ENCODE peak calls at places on chromosomes 12 and 14, in four cellular contexts. P, W, S and V are unnamed samples.
A peak's percentile ranks its signal among the peaks of the same experiment; 100 is the strongest.

GRCh38 chr12:53098354-53098981 is 1.0 kb downstream of the IGFBP6 start:
- DNase-seq in P (peak; percentile 65), W (peak; percentile 92), S (no peak), V (peak; percentile 71)

GRCh38 chr12:105091495-105092206 is 7.4 kb upstream of the ALDH1L2 start:
- DNase-seq in S (no peak), W (no peak), P (no peak), V (no peak)

GRCh38 chr14:50573862-50574261 is 13.9 kb downstream of the ATL1 start:
- DNase-seq in S (no peak), P (no peak), W (no peak), V (no peak)

GRCh38 chr12:92139634-92140555 is 5.8 kb downstream of the BTG1 start:
- DNase-seq in S (no peak), W (peak; percentile 37), P (no peak), V (peak; percentile 57)

GRCh38 chr12:79233341-79233761 is 368.8 kb downstream of the SYT1 start:
- DNase-seq in P (peak; percentile 39), W (no peak), S (no peak), V (no peak)

GRCh38 chr12:65878540-65878939 is 54.3 kb downstream of the HMGA2 start:
- DNase-seq in P (no peak), W (peak; percentile 41), S (no peak), V (peak; percentile 20)

GRCh38 chr14:75247286-75247922 is 31.2 kb upstream of the FOS start:
- DNase-seq in P (peak; percentile 51), S (peak; percentile 77), W (no peak), V (no peak)

GRCh38 chr14:76501156-76501555 is 125.2 kb downstream of the ESRRB start:
- DNase-seq in S (no peak), P (no peak), W (no peak), V (no peak)

GRCh38 chr14:46290706-46291105 is 360.9 kb downstream of the RPL10L start:
- DNase-seq in P (no peak), S (no peak), W (no peak), V (no peak)

GRCh38 chr12:48815281-48816110 is 2.8 kb upstream of the CACNB3 start:
- DNase-seq in P (peak; percentile 92), S (peak; percentile 41), W (peak; percentile 88), V (peak; percentile 74)

GRCh38 chr12:1583421-1584078 is 10.8 kb downstream of the FBXL14 start:
- DNase-seq in W (peak; percentile 93), S (peak; percentile 72), P (peak; percentile 88), V (peak; percentile 70)

GRCh38 chr12:12439636-12440035 is 82.8 kb downstream of the BORCS5 start:
- DNase-seq in S (peak; percentile 87), P (no peak), W (peak; percentile 37), V (peak; percentile 78)

GRCh38 chr14:61426048-61426447 is 104.7 kb downstream of the PRKCH start:
- DNase-seq in P (no peak), W (no peak), S (no peak), V (no peak)

GRCh38 chr14:93972618-93973205 is 3.7 kb downstream of the ASB2 start:
- DNase-seq in S (no peak), W (no peak), P (no peak), V (no peak)

GRCh38 chr14:61326847-61327246 is 5.5 kb downstream of the PRKCH start:
- DNase-seq in S (no peak), W (peak; percentile 3), P (peak; percentile 22), V (no peak)

GRCh38 chr14:32947081-32947480 is 8.4 kb downstream of the NPAS3 start:
- DNase-seq in P (peak; percentile 33), S (no peak), W (no peak), V (no peak)

GRCh38 chr14:75941030-75941429 is 40.8 kb downstream of the TGFB3 start:
- DNase-seq in S (no peak), P (no peak), W (no peak), V (no peak)

GRCh38 chr12:24599737-24600136 is 349.2 kb downstream of the BCAT1 start:
- DNase-seq in W (no peak), S (no peak), P (no peak), V (no peak)

GRCh38 chr14:92780865-92781264 is 13.2 kb upstream of the GOLGA5 start:
- DNase-seq in S (no peak), W (no peak), P (no peak), V (no peak)

GRCh38 chr12:60070541-60070940 is 474.7 kb downstream of the SLC16A7 start:
- DNase-seq in P (no peak), S (no peak), W (peak; percentile 2), V (peak; percentile 16)

GRCh38 chr12:39816671-39817185 is 197.1 kb upstream of the ABCD2 start:
- DNase-seq in S (no peak), W (no peak), P (no peak), V (no peak)

GRCh38 chr12:66942741-66943465 is 264.0 kb upstream of the GRIP1 start:
- DNase-seq in S (no peak), P (no peak), W (no peak), V (no peak)

GRCh38 chr12:42729532-42729895 is 140.0 kb upstream of the PRICKLE1 start:
- DNase-seq in W (peak; percentile 14), S (no peak), P (no peak), V (peak; percentile 70)

GRCh38 chr14:97783001-97783400 is 985.8 kb downstream of the VRK1 start:
- DNase-seq in S (no peak), P (no peak), W (no peak), V (no peak)

GRCh38 chr12:72072613-72073212 is 134.1 kb downstream of the TPH2 start:
- DNase-seq in W (no peak), P (peak; percentile 35), S (no peak), V (no peak)

GRCh38 chr12:47775100-47775911 is 2.3 kb downstream of the SLC48A1 start:
- DNase-seq in S (no peak), P (peak; percentile 46), W (peak; percentile 74), V (peak; percentile 16)

GRCh38 chr14:95480109-95480886 is 36.2 kb downstream of the SYNE3 start:
- DNase-seq in P (no peak), W (peak; percentile 91), S (no peak), V (no peak)

GRCh38 chr12:57226588-57227314 is 2.8 kb upstream of the SHMT2 start:
- DNase-seq in S (no peak), P (no peak), W (no peak), V (no peak)

GRCh38 chr14:50082784-50083466 is 33.4 kb downstream of the VCPKMT start:
- DNase-seq in W (no peak), P (no peak), S (no peak), V (peak; percentile 68)

GRCh38 chr12:188910-189621 is 24.9 kb downstream of the SLC6A12 start:
- DNase-seq in S (no peak), P (peak; percentile 69), W (peak; percentile 81), V (peak; percentile 13)

GRCh38 chr12:7628401-7628961 is 37.2 kb downstream of the APOBEC1 start:
- DNase-seq in W (no peak), S (no peak), P (no peak), V (no peak)

GRCh38 chr14:101960225-101960624 is 4.1 kb upstream of the DYNC1H1 start:
- DNase-seq in W (peak; percentile 55), S (peak; percentile 40), P (peak; percentile 67), V (no peak)

GRCh38 chr14:68245146-68246073 is 425.8 kb downstream of the RAD51B start:
- DNase-seq in S (no peak), W (peak; percentile 52), P (peak; percentile 60), V (peak; percentile 67)

DNA sequence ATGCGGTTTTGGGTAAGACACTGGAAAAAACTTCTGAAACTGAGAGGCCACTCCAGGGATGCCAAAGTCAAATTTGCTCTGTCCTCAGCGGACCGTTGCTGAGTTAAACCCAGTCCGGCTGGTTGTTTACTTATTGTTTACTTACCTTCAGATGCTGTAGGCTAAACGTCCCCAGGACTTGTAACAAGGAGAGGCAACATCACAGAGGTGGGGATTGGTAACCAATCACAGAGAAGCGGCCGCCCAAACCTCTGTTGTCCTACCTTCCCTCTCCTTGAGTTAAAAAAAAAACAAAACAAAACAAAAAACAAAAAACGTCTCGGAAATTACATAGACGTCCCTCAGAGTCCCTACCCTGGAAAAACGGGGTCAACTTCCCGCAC is 380 bp downstream of the ANO2 start:
- DNase-seq in S (no peak), W (peak; percentile 33), P (no peak), V (no peak)
- TF ChIP-seq EZH2 in S (peak; percentile 5), W (no peak), P (no peak), V (no peak)

DNA sequence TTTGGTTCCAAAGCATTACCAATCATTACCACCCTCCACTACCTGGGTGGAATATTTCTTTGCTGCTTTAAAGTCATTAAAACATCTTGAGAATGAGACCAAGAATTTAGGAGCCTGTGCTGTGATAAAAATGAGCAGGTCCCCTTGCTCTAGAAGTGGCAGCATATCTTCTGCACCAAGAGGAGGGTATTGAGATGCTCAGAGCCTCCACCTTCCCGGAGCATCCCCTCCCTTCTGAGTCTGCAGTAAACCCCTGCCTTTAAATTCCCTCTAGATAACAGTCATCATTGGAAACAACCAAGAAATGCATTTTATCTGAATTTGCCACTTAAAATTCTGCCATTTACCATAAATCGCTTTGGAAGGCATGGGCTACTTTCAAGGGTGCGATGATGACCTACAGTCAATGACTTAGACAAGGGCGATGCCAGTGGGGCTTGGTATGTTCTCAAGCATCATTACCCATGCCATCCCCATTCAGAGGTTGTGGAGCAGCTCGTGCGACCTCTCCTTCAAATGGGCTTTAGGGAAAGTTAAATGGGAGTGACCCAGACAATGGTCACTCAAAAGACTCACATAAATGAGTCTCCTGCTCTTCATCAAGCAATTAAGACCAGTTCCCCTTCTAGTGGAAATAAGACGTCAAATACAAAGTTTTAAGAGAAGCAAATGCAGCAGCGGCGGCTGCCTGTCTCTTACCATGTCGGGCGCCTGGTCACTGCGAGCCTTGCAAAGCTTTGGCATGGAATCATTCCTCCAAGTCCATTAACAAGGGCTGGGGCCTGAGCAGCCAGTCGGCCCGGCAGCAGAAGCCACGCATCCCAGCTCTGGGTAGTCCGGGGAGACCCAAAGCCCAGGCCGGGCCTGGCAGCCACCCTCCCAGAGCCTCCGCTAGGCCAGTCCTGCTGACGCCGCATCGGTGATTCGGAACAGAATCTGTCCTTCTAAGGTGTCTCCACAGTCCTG is 334.5 kb downstream of the TMEM121 start:
- DNase-seq in S (no peak), W (no peak), P (no peak), V (no peak)
- H3K4me3 ChIP-seq in S (no peak overlapping the region), W (no peak overlapping the region), P (no peak overlapping the region), V (no peak overlapping the region)

GRCh38 chr12:51820721-51821422 is 27.6 kb downstream of the FIGNL2 start:
- DNase-seq in W (peak; percentile 86), P (peak; percentile 78), S (no peak), V (peak; percentile 51)
- TF ChIP-seq EZH2 in W (no peak), P (no peak), S (no peak), V (no peak)

GRCh38 chr12:17928708-17929366 is 161.2 kb downstream of the RERGL start:
- DNase-seq in W (peak; percentile 69), S (peak; percentile 57), P (peak; percentile 84), V (peak; percentile 78)
- H3K4me3 ChIP-seq in W (no peak overlapping the region), S (no peak overlapping the region), P (no peak overlapping the region), V (no peak overlapping the region)

GRCh38 chr12:62409068-62409467 is 57.6 kb upstream of the MON2 start:
- DNase-seq in S (no peak), W (no peak), P (no peak), V (no peak)
- TF ChIP-seq EZH2 in S (no peak), W (no peak), P (no peak), V (no peak)

DNA sequence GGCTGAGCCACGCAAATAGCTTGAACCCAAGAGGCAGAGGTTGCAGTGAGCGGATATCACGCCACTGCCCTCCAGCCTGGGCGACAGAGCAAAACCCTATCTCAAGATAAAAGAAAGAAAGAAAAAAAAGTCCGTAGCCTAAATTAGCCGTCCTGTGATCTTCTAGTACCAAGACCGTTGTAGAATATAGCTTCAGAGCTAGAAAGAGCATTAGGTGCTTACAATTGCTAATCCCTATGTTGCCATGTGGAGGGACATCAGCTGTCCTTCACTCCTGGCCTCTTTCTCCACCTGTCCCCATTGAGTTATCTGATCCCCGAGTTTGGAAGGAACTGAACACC is 1.2 kb downstream of the CDKN3 start:
- DNase-seq in S (no peak), P (no peak), W (no peak), V (no peak)
- H3K4me3 ChIP-seq in S (peak overlapping the region; percentile 98), P (peak overlapping the region; percentile 77), W (no peak overlapping the region), V (peak overlapping the region; percentile 84)